ENCODE peak calls at places on chromosomes 12 and 14, in ten cellular contexts. E, Q, V, K, M, T, A, J, O and W are unnamed samples.

GRCh38 chr12:43696154-43696553 is 62.4 kb downstream of the PUS7L start:
- DNase-seq in E (no peak), Q (no peak), V (no peak), K (no peak), M (no peak), T (no peak), A (no peak), J (no peak), O (no peak), W (no peak)

GRCh38 chr12:111643428-111643826 is 42.3 kb downstream of the BRAP start:
- DNase-seq in E (no peak), Q (peak), V (peak), K (peak), M (peak), T (peak), A (no peak), J (no peak), O (no peak), W (peak)

GRCh38 chr14:24098927-24099813 is 5.1 kb downstream of the PCK2 start:
- DNase-seq in E (no peak), Q (no peak), V (no peak), K (no peak), M (no peak), T (peak), A (no peak), J (no peak), O (no peak), W (peak)

GRCh38 chr12:103917873-103918272 is 12.3 kb upstream of the HSP90B1 start:
- DNase-seq in E (no peak), Q (no peak), V (no peak), K (no peak), M (no peak), T (no peak), A (no peak), J (no peak), O (no peak), W (no peak)

GRCh38 chr14:69247691-69248440 is 12.1 kb upstream of the GALNT16 start:
- DNase-seq in E (no peak), Q (no peak), V (peak), K (peak), M (peak), T (no peak), A (no peak), J (no peak), O (no peak), W (no peak)

GRCh38 chr14:32473476-32473875 is 144.4 kb downstream of the AKAP6 start:
- DNase-seq in E (no peak), Q (no peak), V (no peak), K (peak), M (no peak), T (peak), A (no peak), J (peak), O (no peak), W (peak)

GRCh38 chr12:56326126-56326525 is 7.7 kb downstream of the PAN2 start:
- DNase-seq in E (no peak), Q (no peak), V (no peak), K (no peak), M (no peak), T (no peak), A (no peak), J (no peak), O (no peak), W (no peak)

GRCh38 chr12:51393676-51394545 is 2.7 kb upstream of the GALNT6 start:
- DNase-seq in E (peak), Q (peak), V (peak), K (no peak), M (peak), T (no peak), A (no peak), J (no peak), O (peak), W (no peak)

GRCh38 chr12:53676715-53677611 is 1.1 kb upstream of the ATP5MC2 start:
- DNase-seq in E (no peak), Q (peak), V (peak), K (peak), M (no peak), T (peak), A (peak), J (peak), O (peak), W (peak)

GRCh38 chr12:71695782-71696181 is 9.9 kb downstream of the TMEM19 start:
- DNase-seq in E (no peak), Q (no peak), V (no peak), K (no peak), M (no peak), T (no peak), A (no peak), J (no peak), O (no peak), W (no peak)

GRCh38 chr14:65471038-65471878 is 58.7 kb downstream of the FUT8 start:
- DNase-seq in E (no peak), Q (no peak), V (no peak), K (no peak), M (no peak), T (no peak), A (no peak), J (no peak), O (no peak), W (no peak)

GRCh38 chr14:95380350-95381042 is 60.8 kb upstream of the CLMN start:
- DNase-seq in E (no peak), Q (no peak), V (no peak), K (no peak), M (no peak), T (no peak), A (no peak), J (no peak), O (no peak), W (no peak)

GRCh38 chr12:120117961-120118709 is 1.6 kb upstream of the RAB35 start:
- DNase-seq in E (no peak), Q (no peak), V (no peak), K (no peak), M (no peak), T (no peak), A (no peak), J (peak), O (no peak), W (no peak)

GRCh38 chr14:32711103-32711680 is 227.5 kb upstream of the NPAS3 start:
- DNase-seq in E (no peak), Q (peak), V (peak), K (no peak), M (no peak), T (peak), A (peak), J (peak), O (no peak), W (no peak)

GRCh38 chr12:107310621-107311020 is 217.3 kb upstream of the CRY1 start:
- DNase-seq in E (no peak), Q (no peak), V (no peak), K (no peak), M (no peak), T (no peak), A (no peak), J (no peak), O (no peak), W (no peak)

GRCh38 chr12:122859303-122860051 is 24.2 kb downstream of the HIP1R start:
- DNase-seq in E (no peak), Q (no peak), V (no peak), K (peak), M (no peak), T (no peak), A (no peak), J (no peak), O (no peak), W (no peak)

GRCh38 chr12:84874125-84874824 is 38.3 kb downstream of the SLC6A15 start:
- DNase-seq in E (peak), Q (peak), V (peak), K (no peak), M (peak), T (no peak), A (peak), J (peak), O (no peak), W (no peak)

GRCh38 chr12:70074510-70074909 is 168.7 kb upstream of the CNOT2 start:
- DNase-seq in E (no peak), Q (no peak), V (no peak), K (no peak), M (no peak), T (no peak), A (no peak), J (peak), O (no peak), W (no peak)

GRCh38 chr14:68951051-68951797 is 27.9 kb downstream of the ACTN1 start:
- DNase-seq in E (no peak), Q (peak), V (peak), K (peak), M (peak), T (no peak), A (no peak), J (no peak), O (no peak), W (peak)

GRCh38 chr12:64175254-64175945 is 46.7 kb downstream of the KICS2 start:
- DNase-seq in E (no peak), Q (no peak), V (peak), K (no peak), M (no peak), T (no peak), A (no peak), J (peak), O (no peak), W (no peak)

GRCh38 chr12:121803861-121804416 is at the start of gene SETD1B:
- DNase-seq in E (peak), Q (no peak), V (peak), K (peak), M (no peak), T (peak), A (no peak), J (peak), O (peak), W (peak)

GRCh38 chr14:38951451-38951850 is 151.6 kb downstream of the SEC23A start:
- DNase-seq in E (no peak), Q (no peak), V (peak), K (no peak), M (no peak), T (no peak), A (no peak), J (no peak), O (no peak), W (no peak)

GRCh38 chr14:29925106-29925722 is 2.4 kb downstream of the PRKD1 start:
- DNase-seq in E (no peak), Q (peak), V (peak), K (no peak), M (peak), T (no peak), A (no peak), J (peak), O (no peak), W (no peak)

GRCh38 chr14:28635387-28635786 is 131.2 kb upstream of the FOXG1 start:
- DNase-seq in E (no peak), Q (no peak), V (no peak), K (no peak), M (no peak), T (no peak), A (peak), J (peak), O (no peak), W (no peak)

GRCh38 chr12:49708851-49709250 is 1.6 kb upstream of the FMNL3 start:
- DNase-seq in E (no peak), Q (no peak), V (no peak), K (no peak), M (no peak), T (no peak), A (no peak), J (no peak), O (no peak), W (no peak)

GRCh38 chr12:49707812-49708147 is 575 bp upstream of the FMNL3 start:
- DNase-seq in E (no peak), Q (no peak), V (no peak), K (no peak), M (no peak), T (no peak), A (no peak), J (no peak), O (no peak), W (no peak)

GRCh38 chr12:49705479-49706267 is 1.5 kb downstream of the FMNL3 start:
- DNase-seq in E (no peak), Q (peak), V (peak), K (peak), M (no peak), T (peak), A (no peak), J (peak), O (peak), W (peak)

GRCh38 chr12:49707127-49707811 is at the start of gene FMNL3:
- DNase-seq in E (peak), Q (peak), V (peak), K (peak), M (peak), T (peak), A (peak), J (peak), O (peak), W (peak)

DNA sequence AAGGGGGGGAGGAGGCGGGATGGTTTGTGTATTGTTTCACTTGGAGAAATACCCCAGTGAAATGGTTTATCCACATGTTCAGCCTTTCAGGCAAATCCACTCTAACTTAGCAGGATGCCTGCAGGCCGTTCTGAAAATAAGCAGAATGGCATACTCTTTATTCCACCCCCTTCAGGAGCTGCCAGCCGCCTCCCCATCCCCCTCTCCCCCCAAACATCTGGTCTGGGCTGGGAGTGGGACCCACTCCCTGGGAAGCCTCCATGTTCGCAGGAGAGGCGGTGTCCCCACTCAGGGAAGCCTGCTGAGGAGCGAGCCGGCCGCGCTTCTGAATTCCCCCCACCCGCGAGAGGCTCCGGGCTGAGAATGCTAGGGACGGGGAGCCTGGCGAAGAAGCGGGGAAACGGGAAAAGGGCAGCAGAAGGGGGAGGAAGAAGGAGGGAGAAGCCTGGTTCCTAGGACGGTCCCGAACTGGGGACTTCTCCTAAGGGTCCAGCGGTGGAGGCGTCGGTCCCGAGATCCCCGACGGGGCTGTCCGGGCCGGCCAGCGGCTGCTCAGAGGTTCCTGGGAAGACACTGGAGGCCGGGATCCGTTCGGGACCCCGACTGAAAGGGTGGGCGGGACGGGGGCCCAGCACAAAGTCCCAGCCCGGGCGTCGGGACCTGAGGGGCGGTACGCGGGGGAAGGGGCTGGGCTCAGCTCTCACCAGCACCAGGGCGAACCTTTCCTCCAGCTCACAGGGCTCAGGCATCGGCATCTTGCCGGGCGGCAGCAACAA is 666 bp downstream of the FMNL3 start:
- DNase-seq in E (no peak), Q (peak), V (peak), K (peak), M (no peak), T (peak), A (no peak), J (peak), O (no peak), W (peak)
- H3K4me3 ChIP-seq in E (peak), Q (peak), V (peak), K (peak), M (peak), T (peak), A (peak), J (peak), O (peak), W (peak)

GRCh38 chr12:87661770-87662402 is 367.3 kb downstream of the C12orf50 start:
- DNase-seq in E (no peak), Q (no peak), V (no peak), K (no peak), M (no peak), T (no peak), A (no peak), J (no peak), O (no peak), W (peak)
- H3K4me3 ChIP-seq in E (no peak), Q (no peak), V (no peak), K (peak), M (peak), T (peak), A (no peak), J (no peak), O (no peak), W (no peak)

GRCh38 chr12:109572506-109572845 is 828 bp downstream of the MMAB start:
- DNase-seq in E (no peak), Q (no peak), V (no peak), K (no peak), M (no peak), T (no peak), A (no peak), J (no peak), O (no peak), W (no peak)
- H3K4me3 ChIP-seq in E (peak), Q (peak), V (peak), K (no peak), M (peak), T (peak), A (peak), J (peak), O (peak), W (no peak)

DNA sequence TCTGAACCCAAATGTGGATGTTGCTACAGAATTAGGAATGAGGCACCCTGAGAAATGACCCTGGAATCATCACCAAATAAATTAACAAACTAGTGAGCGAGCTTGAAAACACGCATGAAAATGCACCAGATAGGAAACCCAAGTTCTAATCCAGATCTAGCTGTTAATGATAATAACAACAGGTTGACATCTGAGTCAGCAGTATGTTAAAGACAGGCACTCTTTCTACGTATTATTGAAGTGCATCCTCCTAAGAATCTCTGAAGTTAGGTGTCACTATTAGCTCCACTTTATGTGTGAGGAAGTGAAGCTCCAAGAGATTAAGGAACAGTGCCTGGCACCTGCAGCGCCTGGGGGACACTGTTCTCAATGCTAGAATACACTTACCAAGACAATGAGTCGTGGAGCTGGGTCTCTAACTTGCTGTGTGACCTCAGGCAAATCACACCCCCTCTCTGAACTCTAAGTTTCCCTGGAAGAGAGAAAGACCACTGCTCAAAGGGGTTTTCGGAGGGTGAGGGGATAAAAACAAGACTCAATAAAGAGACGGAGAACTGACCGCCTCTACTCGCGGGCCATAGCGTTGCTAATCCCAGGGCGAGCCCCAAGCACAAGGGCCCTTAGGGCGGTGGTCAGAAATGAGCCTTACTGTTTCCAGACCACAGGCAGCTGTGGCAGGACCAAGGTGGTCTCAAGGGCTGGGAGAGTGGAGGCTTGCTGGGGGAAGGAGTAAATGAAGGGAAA is 2.1 kb downstream of the SLC6A12 start:
- DNase-seq in E (no peak), Q (no peak), V (no peak), K (no peak), M (no peak), T (no peak), A (no peak), J (no peak), O (no peak), W (no peak)
- H3K4me3 ChIP-seq in E (no peak), Q (no peak), V (no peak), K (no peak), M (no peak), T (no peak), A (no peak), J (no peak), O (no peak), W (no peak)

DNA sequence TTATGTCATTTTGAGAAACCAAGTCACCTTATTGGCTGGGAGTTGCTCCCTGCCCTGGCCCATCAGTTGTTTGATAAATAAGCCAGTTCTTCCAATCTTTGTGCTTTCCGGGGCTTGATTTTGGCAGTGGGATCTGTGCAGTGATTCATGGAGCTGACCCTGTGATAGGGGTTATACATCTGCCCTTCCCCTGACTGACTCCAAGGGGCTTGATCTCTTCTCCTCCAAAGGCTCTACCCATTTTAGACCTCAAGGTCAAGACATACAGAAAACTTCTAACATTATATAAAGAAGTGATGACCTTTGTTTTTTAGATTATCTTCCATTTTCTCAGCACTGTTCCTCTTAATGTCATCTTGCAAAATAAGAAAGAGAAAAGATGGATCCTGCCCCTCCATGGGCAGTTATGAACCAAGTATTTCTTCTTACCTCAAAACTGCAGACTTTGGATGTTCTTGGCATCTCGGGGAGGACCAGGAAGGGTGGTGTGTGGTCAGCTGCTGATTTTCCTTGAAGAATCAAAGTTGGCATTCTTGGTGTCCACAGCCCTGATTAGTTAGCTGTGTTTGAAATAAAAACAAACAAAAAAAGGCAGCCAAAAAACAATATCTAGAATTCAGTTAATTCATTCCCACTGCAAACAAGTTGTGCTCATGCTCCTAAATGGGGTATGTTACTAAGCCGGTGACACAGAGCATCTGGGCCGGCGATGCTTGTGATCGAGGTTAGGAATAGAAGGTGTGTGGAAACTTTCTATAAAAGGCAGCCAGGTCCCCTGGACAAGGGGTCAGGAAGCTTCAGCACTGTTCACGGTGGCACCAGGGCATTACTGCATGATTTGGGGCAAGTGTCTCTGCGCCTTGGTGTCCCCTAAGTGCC is 120.2 kb downstream of the SAMD4A start:
- DNase-seq in E (no peak), Q (no peak), V (no peak), K (no peak), M (no peak), T (no peak), A (no peak), J (no peak), O (no peak), W (no peak)
- H3K4me3 ChIP-seq in E (no peak), Q (no peak), V (no peak), K (peak), M (no peak), T (no peak), A (no peak), J (no peak), O (no peak), W (no peak)